ENCODE peak calls at places on chromosomes 4 and X, in seven cellular contexts. One of them, this sample, is unnamed.

GRCh38 chr4:184473515-184474260 is 662 bp downstream of the IRF2 start:
- DNase-seq in HCT116: no peak
- DNase-seq in HepG2: no peak
- DNase-seq in SK-N-SH: peak; percentile 71
- DNase-seq in H1: peak; percentile 67
- DNase-seq in GM12878: no peak
- DNase-seq in K562: peak; percentile 51
- DNase-seq in this sample: no peak

GRCh38 chrX:129695937-129696336 is 41.2 kb upstream of the APLN start:
- DNase-seq in HCT116: no peak
- DNase-seq in HepG2: no peak
- DNase-seq in SK-N-SH: no peak
- DNase-seq in H1: no peak
- DNase-seq in GM12878: no peak
- DNase-seq in K562: no peak
- DNase-seq in this sample: no peak

GRCh38 chr4:124535004-124535403 is 177.5 kb downstream of the ANKRD50 start:
- DNase-seq in HCT116: no peak
- DNase-seq in HepG2: no peak
- DNase-seq in SK-N-SH: no peak
- DNase-seq in H1: no peak
- DNase-seq in GM12878: no peak
- DNase-seq in K562: no peak
- DNase-seq in this sample: no peak

GRCh38 chrX:153673398-153674218 is at the start of gene PNCK:
- DNase-seq in HCT116: no peak
- DNase-seq in HepG2: no peak
- DNase-seq in SK-N-SH: peak; percentile 71
- DNase-seq in H1: no peak
- DNase-seq in GM12878: no peak
- DNase-seq in K562: no peak
- DNase-seq in this sample: no peak

GRCh38 chr4:169815606-169816005 is 57.9 kb upstream of the HPF1 start:
- DNase-seq in HCT116: no peak
- DNase-seq in HepG2: peak; percentile 2
- DNase-seq in SK-N-SH: no peak
- DNase-seq in H1: no peak
- DNase-seq in GM12878: no peak
- DNase-seq in K562: no peak
- DNase-seq in this sample: no peak

GRCh38 chrX:137432609-137433008 is 133.3 kb upstream of the ZIC3 start:
- DNase-seq in HCT116: no peak
- DNase-seq in HepG2: peak; percentile 0
- DNase-seq in SK-N-SH: peak; percentile 43
- DNase-seq in H1: peak; percentile 51
- DNase-seq in GM12878: no peak
- DNase-seq in K562: peak; percentile 18
- DNase-seq in this sample: peak; percentile 7

GRCh38 chr4:80539190-80539589 is 203.7 kb downstream of the CFAP299 start:
- DNase-seq in HCT116: no peak
- DNase-seq in HepG2: no peak
- DNase-seq in SK-N-SH: no peak
- DNase-seq in H1: no peak
- DNase-seq in GM12878: no peak
- DNase-seq in K562: no peak
- DNase-seq in this sample: no peak

GRCh38 chr4:182142146-182143085 is 100.8 kb upstream of the TENM3 start:
- DNase-seq in HCT116: no peak
- DNase-seq in HepG2: no peak
- DNase-seq in SK-N-SH: no peak
- DNase-seq in H1: peak; percentile 84
- DNase-seq in GM12878: no peak
- DNase-seq in K562: no peak
- DNase-seq in this sample: no peak

GRCh38 chr4:11568511-11568910 is 139.8 kb upstream of the HS3ST1 start:
- DNase-seq in HCT116: no peak
- DNase-seq in HepG2: no peak
- DNase-seq in SK-N-SH: no peak
- DNase-seq in H1: no peak
- DNase-seq in GM12878: no peak
- DNase-seq in K562: no peak
- DNase-seq in this sample: no peak

GRCh38 chrX:72314881-72315280 is 9.2 kb upstream of the CITED1 start:
- DNase-seq in HCT116: no peak
- DNase-seq in HepG2: no peak
- DNase-seq in SK-N-SH: no peak
- DNase-seq in H1: no peak
- DNase-seq in GM12878: no peak
- DNase-seq in K562: no peak
- DNase-seq in this sample: no peak

GRCh38 chr4:154465085-154465484 is 26.5 kb downstream of the DCHS2 start:
- DNase-seq in HCT116: no peak
- DNase-seq in HepG2: no peak
- DNase-seq in SK-N-SH: no peak
- DNase-seq in H1: no peak
- DNase-seq in GM12878: no peak
- DNase-seq in K562: peak; percentile 46
- DNase-seq in this sample: no peak

GRCh38 chrX:43836435-43837184 is 45.6 kb downstream of the MAOB start:
- DNase-seq in HCT116: peak; percentile 7
- DNase-seq in HepG2: peak; percentile 12
- DNase-seq in SK-N-SH: peak; percentile 12
- DNase-seq in H1: no peak
- DNase-seq in GM12878: no peak
- DNase-seq in K562: peak; percentile 7
- DNase-seq in this sample: peak; percentile 5

GRCh38 chr4:1561286-1561990 is 122.7 kb downstream of the FAM53A start:
- DNase-seq in HCT116: no peak
- DNase-seq in HepG2: no peak
- DNase-seq in SK-N-SH: no peak
- DNase-seq in H1: no peak
- DNase-seq in GM12878: no peak
- DNase-seq in K562: no peak
- DNase-seq in this sample: no peak

GRCh38 chr4:8414377-8414776 is 26.1 kb downstream of the ACOX3 start:
- DNase-seq in HCT116: no peak
- DNase-seq in HepG2: no peak
- DNase-seq in SK-N-SH: no peak
- DNase-seq in H1: no peak
- DNase-seq in GM12878: no peak
- DNase-seq in K562: no peak
- DNase-seq in this sample: no peak

GRCh38 chr4:142315999-142316398 is 530.1 kb downstream of the INPP4B start:
- DNase-seq in HCT116: no peak
- DNase-seq in HepG2: no peak
- DNase-seq in SK-N-SH: no peak
- DNase-seq in H1: no peak
- DNase-seq in GM12878: no peak
- DNase-seq in K562: no peak
- DNase-seq in this sample: no peak

GRCh38 chr4:112726041-112726440 is 89.1 kb downstream of the LARP7 start:
- DNase-seq in HCT116: no peak
- DNase-seq in HepG2: no peak
- DNase-seq in SK-N-SH: no peak
- DNase-seq in H1: peak; percentile 28
- DNase-seq in GM12878: no peak
- DNase-seq in K562: no peak
- DNase-seq in this sample: no peak

GRCh38 chr4:55549888-55550287 is 3.2 kb upstream of the CLOCK start:
- DNase-seq in HCT116: peak; percentile 98
- DNase-seq in HepG2: no peak
- DNase-seq in SK-N-SH: no peak
- DNase-seq in H1: no peak
- DNase-seq in GM12878: no peak
- DNase-seq in K562: no peak
- DNase-seq in this sample: no peak

GRCh38 chr4:100679926-100680325 is 162.1 kb upstream of the EMCN start:
- DNase-seq in HCT116: no peak
- DNase-seq in HepG2: no peak
- DNase-seq in SK-N-SH: no peak
- DNase-seq in H1: no peak
- DNase-seq in GM12878: no peak
- DNase-seq in K562: no peak
- DNase-seq in this sample: no peak

GRCh38 chrX:150984164-150984824 is 1.2 kb downstream of the HMGB3 start:
- DNase-seq in HCT116: no peak
- DNase-seq in HepG2: no peak
- DNase-seq in SK-N-SH: peak; percentile 71
- DNase-seq in H1: no peak
- DNase-seq in GM12878: no peak
- DNase-seq in K562: peak; percentile 44
- DNase-seq in this sample: no peak

GRCh38 chr4:28482580-28482979 is 1621.9 kb downstream of the STIM2 start:
- DNase-seq in HCT116: no peak
- DNase-seq in HepG2: no peak
- DNase-seq in SK-N-SH: no peak
- DNase-seq in H1: no peak
- DNase-seq in GM12878: no peak
- DNase-seq in K562: no peak
- DNase-seq in this sample: no peak

GRCh38 chrX:81336455-81337144 is 134.7 kb downstream of the SH3BGRL start:
- DNase-seq in HCT116: no peak
- DNase-seq in HepG2: no peak
- DNase-seq in SK-N-SH: no peak
- DNase-seq in H1: no peak
- DNase-seq in GM12878: no peak
- DNase-seq in K562: no peak
- DNase-seq in this sample: no peak

GRCh38 chrX:72274526-72274925 is 2.5 kb downstream of the RPS4X start:
- DNase-seq in HCT116: no peak
- DNase-seq in HepG2: no peak
- DNase-seq in SK-N-SH: no peak
- DNase-seq in H1: no peak
- DNase-seq in GM12878: no peak
- DNase-seq in K562: no peak
- DNase-seq in this sample: no peak

GRCh38 chr4:114263233-114263632 is 283.8 kb upstream of the ARSJ start:
- DNase-seq in HCT116: no peak
- DNase-seq in HepG2: no peak
- DNase-seq in SK-N-SH: no peak
- DNase-seq in H1: no peak
- DNase-seq in GM12878: no peak
- DNase-seq in K562: no peak
- DNase-seq in this sample: no peak

GRCh38 chr4:18057821-18058533 is 36.4 kb upstream of the LCORL start:
- DNase-seq in HCT116: no peak
- DNase-seq in HepG2: no peak
- DNase-seq in SK-N-SH: no peak
- DNase-seq in H1: no peak
- DNase-seq in GM12878: no peak
- DNase-seq in K562: no peak
- DNase-seq in this sample: no peak

GRCh38 chrX:136204571-136204970 is 46.6 kb downstream of the MAP7D3 start:
- DNase-seq in HCT116: no peak
- DNase-seq in HepG2: no peak
- DNase-seq in SK-N-SH: no peak
- DNase-seq in H1: no peak
- DNase-seq in GM12878: no peak
- DNase-seq in K562: no peak
- DNase-seq in this sample: no peak
- H3K4me1 ChIP-seq in HCT116: no peaks in the 10 kb centered on the region
- H3K4me1 ChIP-seq in HepG2: no peaks in the 10 kb centered on the region
- H3K4me1 ChIP-seq in SK-N-SH: no peaks in the 10 kb centered on the region
- H3K4me1 ChIP-seq in H1: no peaks in the 10 kb centered on the region
- H3K4me1 ChIP-seq in GM12878: no peaks in the 10 kb centered on the region
- H3K4me1 ChIP-seq in K562: peaks cover 3% of the 10 kb centered on the region
- H3K4me1 ChIP-seq in this sample: no peaks in the 10 kb centered on the region

GRCh38 chr4:15233626-15234025 is 194.2 kb upstream of the C1QTNF7 start:
- DNase-seq in HCT116: no peak
- DNase-seq in HepG2: no peak
- DNase-seq in SK-N-SH: no peak
- DNase-seq in H1: no peak
- DNase-seq in GM12878: no peak
- DNase-seq in K562: no peak
- DNase-seq in this sample: no peak
- TF ChIP-seq SIN3A in HCT116: no peak
- TF ChIP-seq SIN3A in HepG2: no peak
- TF ChIP-seq SIN3A in SK-N-SH: no peak
- TF ChIP-seq SIN3A in H1: no peak
- TF ChIP-seq SIN3A in GM12878: no peak
- TF ChIP-seq SIN3A in K562: no peak
- TF ChIP-seq SIN3A in this sample: no peak

DNA sequence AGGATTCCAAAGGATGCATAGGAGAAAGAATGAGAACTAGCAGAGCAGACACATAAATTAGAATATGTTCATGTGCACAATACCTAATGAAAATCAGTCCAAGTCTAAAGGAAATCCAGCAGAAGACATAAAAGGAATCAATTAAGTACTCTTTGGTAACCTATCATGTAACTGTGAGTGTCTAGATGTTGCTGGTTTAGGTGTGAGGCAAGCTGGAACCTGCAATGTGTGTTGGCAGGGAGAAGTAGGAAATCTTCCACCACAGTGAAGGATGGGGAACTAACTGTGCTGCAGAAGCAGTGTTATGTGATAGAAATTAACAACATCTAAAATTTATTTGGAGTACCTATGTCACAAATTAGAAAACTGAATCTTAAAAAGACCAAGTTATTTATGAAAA is 330.8 kb upstream of the DKK2 start:
- DNase-seq in HCT116: no peak
- DNase-seq in HepG2: no peak
- DNase-seq in SK-N-SH: no peak
- DNase-seq in H1: no peak
- DNase-seq in GM12878: no peak
- DNase-seq in K562: no peak
- DNase-seq in this sample: no peak
- H3K4me1 ChIP-seq in HCT116: no peaks in the 10 kb centered on the region
- H3K4me1 ChIP-seq in HepG2: no peaks in the 10 kb centered on the region
- H3K4me1 ChIP-seq in SK-N-SH: no peaks in the 10 kb centered on the region
- H3K4me1 ChIP-seq in H1: no peaks in the 10 kb centered on the region
- H3K4me1 ChIP-seq in GM12878: no peaks in the 10 kb centered on the region
- H3K4me1 ChIP-seq in K562: no peaks in the 10 kb centered on the region
- H3K4me1 ChIP-seq in this sample: no peaks in the 10 kb centered on the region

GRCh38 chrX:67652581-67652980 is 108.8 kb downstream of the AR start:
- DNase-seq in HCT116: no peak
- DNase-seq in HepG2: no peak
- DNase-seq in SK-N-SH: no peak
- DNase-seq in H1: no peak
- DNase-seq in GM12878: no peak
- DNase-seq in K562: no peak
- DNase-seq in this sample: no peak

GRCh38 chrX:67651437-67652142 is 107.8 kb downstream of the AR start:
- DNase-seq in HCT116: no peak
- DNase-seq in HepG2: no peak
- DNase-seq in SK-N-SH: no peak
- DNase-seq in H1: no peak
- DNase-seq in GM12878: no peak
- DNase-seq in K562: no peak
- DNase-seq in this sample: no peak

GRCh38 chrX:67648361-67648760 is 104.5 kb downstream of the AR start:
- DNase-seq in HCT116: no peak
- DNase-seq in HepG2: no peak
- DNase-seq in SK-N-SH: no peak
- DNase-seq in H1: no peak
- DNase-seq in GM12878: no peak
- DNase-seq in K562: no peak
- DNase-seq in this sample: no peak

DNA sequence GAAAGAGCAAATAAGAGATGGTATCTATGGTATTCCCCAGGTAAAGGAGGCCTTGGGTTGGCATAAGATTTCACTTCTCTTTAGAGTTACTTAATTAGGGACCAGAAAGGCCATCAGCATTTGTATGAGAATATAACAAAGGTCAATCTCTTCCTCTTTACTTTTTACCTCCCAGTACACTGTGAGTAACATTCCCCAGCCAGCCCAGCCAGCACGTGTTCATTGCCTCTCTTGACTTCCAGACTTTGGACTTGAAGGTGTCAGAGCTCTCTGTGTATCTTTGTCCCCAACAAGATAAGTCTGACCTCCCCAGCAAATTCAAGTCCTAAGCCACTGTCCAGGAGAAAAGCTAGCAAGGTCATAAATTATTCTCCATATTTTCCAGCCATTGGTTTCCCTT is 110.5 kb downstream of the AR start:
- DNase-seq in HCT116: no peak
- DNase-seq in HepG2: no peak
- DNase-seq in SK-N-SH: no peak
- DNase-seq in H1: no peak
- DNase-seq in GM12878: no peak
- DNase-seq in K562: no peak
- DNase-seq in this sample: no peak
- TF ChIP-seq SIN3A in HCT116: no peak
- TF ChIP-seq SIN3A in HepG2: no peak
- TF ChIP-seq SIN3A in SK-N-SH: no peak
- TF ChIP-seq SIN3A in H1: no peak
- TF ChIP-seq SIN3A in GM12878: no peak
- TF ChIP-seq SIN3A in K562: no peak
- TF ChIP-seq SIN3A in this sample: no peak

This sample was measured in Panc1.